ENCODE peak calls at places on chromosomes 1 and 21, in nine cellular contexts. W is Panc1, Z is K562, S is transverse colon, N is esophagus muscularis mucosa, T is prostate gland, U is spleen, Y is sigmoid colon, C is GM23338. M is an unnamed sample. For H3K4me1, the result is how much of the 10 kb centered on the place peaks cover.

GRCh38 chr1:6171546-6172124 is 8.5 kb downstream of the CHD5 start:
- DNase-seq in U (no peak), Z (peak), C (peak), S (no peak), T (no peak), N (no peak), W (no peak), Y (no peak), M (no peak)

GRCh38 chr21:45380566-45380965 is 24.4 kb upstream of the COL18A1 start:
- DNase-seq in Y (peak), U (peak), Z (no peak), W (no peak), N (no peak), C (no peak), T (no peak), S (no peak), M (no peak)

GRCh38 chr1:10791117-10791951 is 5.1 kb downstream of the CASZ1 start:
- DNase-seq in S (no peak), W (no peak), Z (no peak), N (no peak), Y (no peak), C (no peak), T (peak), U (no peak), M (no peak)

GRCh38 chr1:202200112-202200548 is 6.5 kb downstream of the LGR6 start:
- DNase-seq in N (no peak), C (peak), W (no peak), T (no peak), U (no peak), S (peak), Y (no peak), Z (peak), M (no peak)

GRCh38 chr1:5933676-5934057 is 58.6 kb downstream of the NPHP4 start:
- DNase-seq in W (no peak), C (no peak), Y (no peak), T (no peak), Z (no peak), N (no peak), U (no peak), S (no peak), M (no peak)

GRCh38 chr1:226679853-226680516 is 59.1 kb downstream of the ITPKB start:
- DNase-seq in S (peak), C (peak), W (no peak), U (peak), Z (peak), N (peak), Y (peak), T (peak), M (no peak)

GRCh38 chr1:1621173-1621661 is 5.9 kb downstream of the MIB2 start:
- DNase-seq in Z (no peak), N (no peak), Y (no peak), S (no peak), C (no peak), U (peak), W (no peak), T (no peak), M (no peak)

GRCh38 chr1:189619682-189620332 is 857.9 kb downstream of the BRINP3 start:
- DNase-seq in U (no peak), W (peak), Z (no peak), T (no peak), N (no peak), S (no peak), C (no peak), Y (no peak), M (no peak)

GRCh38 chr1:150362721-150363425 is 1.1 kb upstream of the RPRD2 start:
- DNase-seq in N (no peak), W (no peak), T (peak), C (peak), S (no peak), Z (no peak), U (peak), Y (peak), M (peak)

GRCh38 chr1:63691672-63692425 is 82.0 kb upstream of the ROR1 start:
- DNase-seq in Y (peak), U (no peak), W (peak), N (no peak), T (peak), Z (peak), C (peak), S (peak), M (no peak)
- TF ChIP-seq POLR2AphosphoS5 in Y (peak), U (no peak), W (no peak), N (peak), T (peak), Z (no peak), C (no peak), S (no peak), M (no peak)

DNA sequence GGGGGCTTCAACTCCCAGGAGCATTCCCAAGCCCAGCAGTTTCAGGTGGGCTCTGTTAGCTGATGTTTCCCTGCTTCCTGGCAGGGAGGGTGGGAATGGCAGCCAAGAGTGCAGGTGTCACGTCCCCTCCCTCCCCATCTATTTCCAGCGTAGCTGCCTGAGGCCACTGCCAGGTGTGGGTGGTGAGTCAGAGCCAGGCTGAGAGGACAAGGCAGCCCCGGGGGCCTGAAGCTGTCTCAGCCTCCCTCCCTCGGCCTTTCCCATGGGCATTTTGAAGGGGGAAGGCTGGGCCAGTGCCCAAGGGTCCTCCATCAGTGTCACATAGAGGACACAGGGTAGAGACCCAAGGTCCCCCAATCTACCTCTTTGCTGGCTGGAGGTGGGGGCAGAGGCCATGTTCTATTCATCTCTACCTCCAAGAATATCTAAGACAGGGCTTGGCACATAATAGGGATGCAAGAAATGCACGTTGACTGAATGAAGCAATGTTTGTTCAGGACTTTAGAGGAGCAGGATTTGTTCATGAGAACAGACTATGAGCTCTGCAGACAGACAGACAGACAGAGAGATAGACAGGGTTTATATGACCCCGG is 34.4 kb upstream of the ID3 start:
- DNase-seq in S (no peak), W (no peak), N (no peak), Z (no peak), Y (no peak), U (no peak), C (no peak), T (peak), M (no peak)
- H3K4me1 ChIP-seq in S (under half), W (under half), N (under half), Z (under half), Y (under half), U (half or more), C (half or more), T (under half), M (under half)

GRCh38 chr21:34545079-34545884 is 33.3 kb upstream of the KCNE1 start:
- DNase-seq in C (peak), N (no peak), Z (no peak), S (peak), W (no peak), T (no peak), U (no peak), Y (peak), M (no peak)
- TF ChIP-seq POLR2AphosphoS5 in C (no peak), N (peak), Z (no peak), S (no peak), W (no peak), T (no peak), U (peak), Y (peak), M (no peak)

DNA sequence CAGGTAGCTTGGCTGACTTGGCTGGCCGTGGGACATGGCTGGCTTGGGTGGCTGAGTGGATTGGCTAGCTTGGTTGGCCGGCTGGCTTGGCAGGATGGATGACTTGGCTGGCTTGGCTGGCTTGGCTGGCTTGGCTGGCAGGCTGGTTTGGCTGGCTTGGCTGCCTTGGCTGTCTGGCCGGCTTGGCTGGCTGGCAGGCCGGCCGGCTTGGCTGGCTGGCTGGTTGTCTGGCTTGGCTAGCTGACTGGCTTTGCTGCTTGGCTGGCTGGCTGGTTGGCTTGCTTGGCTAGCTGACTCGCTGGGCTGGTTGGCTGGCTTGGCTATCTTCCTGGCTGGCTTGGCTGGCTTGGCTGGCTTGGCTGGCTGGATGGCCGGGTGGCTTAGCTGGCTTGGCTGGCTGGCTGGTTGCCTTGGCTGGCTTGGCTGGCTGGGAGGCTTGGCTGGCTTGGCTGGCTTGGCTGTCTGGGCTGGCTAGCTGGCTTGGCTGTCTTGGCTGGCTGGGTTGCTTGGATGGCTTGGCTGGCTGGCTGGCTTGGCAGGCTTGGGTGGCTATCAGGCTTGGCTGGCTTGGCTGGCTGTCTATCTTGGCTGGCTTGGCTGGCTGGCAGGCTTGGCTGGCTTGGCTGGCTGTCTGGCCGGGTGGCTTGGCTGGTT is 129.7 kb upstream of the FAM72C start:
- DNase-seq in T (peak), S (peak), C (no peak), Z (no peak), N (peak), Y (peak), U (peak), W (no peak), M (peak)
- H3K4me1 ChIP-seq in T (under half), S (under half), C (under half), Z (under half), N (under half), Y (under half), U (under half), W (under half), M (under half)

DNA sequence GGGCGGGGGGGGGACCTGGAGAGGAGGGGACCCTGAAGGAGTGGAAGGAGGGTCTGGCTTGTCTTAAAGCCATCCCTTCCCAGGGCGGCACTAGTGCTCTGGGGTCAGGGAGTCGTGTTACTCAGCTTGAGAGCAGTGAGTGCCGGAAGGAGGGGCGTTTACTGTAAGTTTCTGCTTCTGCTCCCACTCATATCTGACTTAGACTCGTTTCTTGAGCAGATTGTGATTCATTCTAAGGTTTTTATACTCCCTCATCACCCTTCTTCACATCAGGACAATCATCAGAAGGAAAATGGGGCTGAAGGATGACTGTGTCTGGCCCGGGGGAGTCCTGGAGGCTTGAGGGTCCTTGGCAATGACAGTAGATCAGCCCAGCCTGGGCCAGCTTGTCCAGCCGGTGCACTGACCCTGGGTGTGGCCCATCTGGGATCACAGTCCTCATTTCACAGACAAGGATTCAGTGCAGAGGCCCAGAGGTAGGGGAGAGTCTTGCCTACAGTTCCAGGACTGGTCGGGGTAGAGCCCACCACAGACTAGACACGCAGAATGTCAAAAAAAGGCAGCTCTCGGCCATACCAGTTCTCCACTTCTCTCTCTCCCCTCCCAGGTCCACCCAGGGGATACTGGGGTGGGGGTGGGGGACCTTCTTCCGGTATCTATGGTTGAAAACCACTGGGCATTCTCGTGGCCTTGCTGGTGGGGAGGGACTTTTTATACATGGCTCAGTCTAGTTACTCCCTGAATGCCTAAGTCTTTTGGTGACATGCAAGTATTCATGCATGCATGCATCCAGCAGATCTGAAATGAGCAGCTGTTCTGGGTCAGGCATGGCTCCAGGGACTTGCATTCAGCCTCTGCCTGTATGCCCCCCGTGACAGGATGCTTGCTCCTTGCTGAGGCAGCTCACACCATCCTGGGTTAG is 5.1 kb downstream of the TNFRSF8 start:
- DNase-seq in C (peak), S (no peak), T (no peak), Y (no peak), Z (peak), N (no peak), U (no peak), W (no peak), M (no peak)
- TF ChIP-seq POLR2AphosphoS5 in C (no peak), S (no peak), T (no peak), Y (no peak), Z (no peak), N (no peak), U (peak), W (no peak), M (no peak)

DNA sequence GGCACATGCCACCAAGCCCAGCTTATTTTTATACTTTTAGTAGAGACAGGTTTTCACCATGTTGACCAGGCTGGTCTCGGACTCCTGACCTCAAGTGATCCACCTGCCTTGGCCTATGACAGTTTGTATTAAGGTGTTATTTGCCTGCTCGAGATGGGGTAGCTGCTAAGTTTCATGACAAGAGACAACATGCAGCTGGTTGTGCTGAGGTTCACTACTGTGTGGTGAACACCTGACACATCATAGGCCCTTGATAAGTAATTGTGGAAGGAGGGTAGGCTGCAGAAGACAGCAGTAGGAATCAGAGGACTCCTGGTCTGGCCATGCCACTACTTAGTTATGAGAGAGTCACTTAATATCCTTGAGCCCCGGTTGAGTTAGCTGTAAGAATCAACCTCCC is 46.2 kb downstream of the PLPP3 start:
- DNase-seq in Y (no peak), S (no peak), Z (no peak), W (no peak), N (no peak), U (no peak), T (no peak), C (no peak), M (no peak)
- H3K4me1 ChIP-seq in Y (under half), S (under half), Z (under half), W (under half), N (half or more), U (under half), T (under half), C (half or more), M (half or more)

GRCh38 chr1:207822602-207823451 is 71.0 kb downstream of the CD46 start:
- DNase-seq in N (peak), C (peak), Y (peak), U (peak), S (peak), W (no peak), Z (peak), T (peak), M (no peak)
- TF ChIP-seq POLR2AphosphoS5 in N (peak), C (no peak), Y (peak), U (peak), S (peak), W (no peak), Z (no peak), T (peak), M (peak)